ENCODE peak calls at places on chromosome 10, in four cellular contexts. R is fibroblast of lung, P is GM23248, T is neural progenitor cell. L is an unnamed sample.

GRCh38 chr10:97117372-97117771 is 68.4 kb downstream of the SLIT1 start:
- DNase-seq in R (peak; percentile 5), P (peak; percentile 23), T (no peak), L (no peak)

GRCh38 chr10:7561216-7561893 is 105.4 kb downstream of the ITIH5 start:
- DNase-seq in R (peak; percentile 21), P (peak; percentile 45), T (peak; percentile 37), L (peak; percentile 73)

GRCh38 chr10:107686095-107686494 is 521.6 kb upstream of the SORCS1 start:
- DNase-seq in R (no peak), P (no peak), T (no peak), L (no peak)

GRCh38 chr10:6204063-6204340 is 1.3 kb downstream of the PFKFB3 start:
- DNase-seq in R (no peak), P (peak; percentile 45), T (peak; percentile 66), L (peak; percentile 93)

GRCh38 chr10:117074621-117075020 is 63.4 kb downstream of the VAX1 start:
- DNase-seq in R (no peak), P (no peak), T (peak; percentile 33), L (no peak)

GRCh38 chr10:3000063-3000462 is 67.3 kb upstream of the PFKP start:
- DNase-seq in R (no peak), P (no peak), T (no peak), L (no peak)

GRCh38 chr10:124534821-124535601 is 73.4 kb downstream of the LHPP start:
- DNase-seq in R (no peak), P (no peak), T (no peak), L (no peak)

GRCh38 chr10:16809074-16809718 is 8.0 kb downstream of the RSU1 start:
- DNase-seq in R (peak; percentile 42), P (peak; percentile 61), T (peak; percentile 71), L (peak; percentile 79)

GRCh38 chr10:1240341-1240775 is 184.2 kb downstream of the WDR37 start:
- DNase-seq in R (no peak), P (no peak), T (no peak), L (no peak)

GRCh38 chr10:87915406-87915805 is 52.0 kb downstream of the PTEN start:
- DNase-seq in R (no peak), P (no peak), T (peak; percentile 87), L (no peak)

GRCh38 chr10:17349717-17350116 is 104.7 kb downstream of the ST8SIA6 start:
- DNase-seq in R (peak; percentile 3), P (peak; percentile 5), T (no peak), L (no peak)

GRCh38 chr10:24814568-24815313 is 91.1 kb upstream of the ARHGAP21 start:
- DNase-seq in R (peak; percentile 34), P (peak; percentile 58), T (no peak), L (no peak)

DNA sequence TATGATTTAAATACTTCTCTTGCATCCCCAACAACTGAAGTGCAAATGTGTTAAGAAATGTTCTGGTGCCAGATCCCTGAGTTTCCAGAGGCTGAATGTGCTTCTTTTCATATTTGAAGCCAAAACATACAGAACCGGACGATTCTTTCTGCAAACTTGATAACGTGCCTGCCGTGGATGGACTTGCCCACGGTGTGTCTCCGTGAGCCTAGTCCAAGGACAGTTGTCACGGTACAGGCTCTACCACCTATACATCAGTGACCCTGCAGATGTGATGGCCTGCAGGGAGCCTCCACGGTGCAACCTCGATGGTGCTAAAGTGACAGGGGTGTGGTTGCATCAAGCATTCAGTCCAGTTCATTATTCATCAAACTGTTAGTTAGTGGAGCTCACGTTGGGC is 198.7 kb upstream of the LYZL2 start:
- DNase-seq in R (no peak), P (no peak), T (no peak), L (no peak)
- H3K27ac ChIP-seq in R (no peak overlapping the region), P (no peak overlapping the region), T (no peak overlapping the region), L (no peak overlapping the region)

GRCh38 chr10:70176441-70176840 is 6.1 kb upstream of the SAR1A start:
- DNase-seq in R (no peak), P (peak; percentile 27), T (no peak), L (peak; percentile 42)
- H2AFZ ChIP-seq in R (no peak overlapping the region), P (no peak overlapping the region), T (no peak overlapping the region), L (no peak overlapping the region)

GRCh38 chr10:103818110-103818509 is 37.3 kb downstream of the SH3PXD2A start:
- DNase-seq in R (no peak), P (no peak), T (no peak), L (no peak)
- H4K20me1 ChIP-seq in R (no peaks in the 10 kb centered on the region), P (no peaks in the 10 kb centered on the region), T (no peaks in the 10 kb centered on the region), L (peaks cover 12% of the 10 kb centered on the region)

GRCh38 chr10:119762035-119762434 is 36.2 kb downstream of the INPP5F start:
- DNase-seq in R (no peak), P (no peak), T (no peak), L (no peak)

GRCh38 chr10:119759832-119760231 is 34.0 kb downstream of the INPP5F start:
- DNase-seq in R (no peak), P (no peak), T (no peak), L (peak; percentile 27)

GRCh38 chr10:119758448-119758847 is 32.6 kb downstream of the INPP5F start:
- DNase-seq in R (no peak), P (no peak), T (no peak), L (no peak)

GRCh38 chr10:119762805-119763798 is 37.3 kb downstream of the INPP5F start:
- DNase-seq in R (no peak), P (peak; percentile 42), T (peak; percentile 19), L (no peak)

GRCh38 chr10:119761106-119761505 is 35.3 kb downstream of the INPP5F start:
- DNase-seq in R (peak; percentile 93), P (peak; percentile 87), T (no peak), L (no peak)
- H3K27ac ChIP-seq in R (no peak overlapping the region), P (peak overlapping the region; percentile 32), T (no peak overlapping the region), L (no peak overlapping the region)

GRCh38 chr10:60942134-60942533 is 1.9 kb downstream of the RHOBTB1 start:
- DNase-seq in R (no peak), P (no peak), T (no peak), L (no peak)

GRCh38 chr10:60942604-60943269 is 1.2 kb downstream of the RHOBTB1 start:
- DNase-seq in R (peak; percentile 52), P (peak; percentile 59), T (no peak), L (peak; percentile 69)

GRCh38 chr10:60944159-60944909 is at the start of gene RHOBTB1:
- DNase-seq in R (peak; percentile 84), P (peak; percentile 92), T (peak; percentile 87), L (peak; percentile 93)

GRCh38 chr10:60943372-60944158 is 420 bp downstream of the RHOBTB1 start:
- DNase-seq in R (peak; percentile 52), P (peak; percentile 73), T (peak; percentile 75), L (peak; percentile 89)

DNA sequence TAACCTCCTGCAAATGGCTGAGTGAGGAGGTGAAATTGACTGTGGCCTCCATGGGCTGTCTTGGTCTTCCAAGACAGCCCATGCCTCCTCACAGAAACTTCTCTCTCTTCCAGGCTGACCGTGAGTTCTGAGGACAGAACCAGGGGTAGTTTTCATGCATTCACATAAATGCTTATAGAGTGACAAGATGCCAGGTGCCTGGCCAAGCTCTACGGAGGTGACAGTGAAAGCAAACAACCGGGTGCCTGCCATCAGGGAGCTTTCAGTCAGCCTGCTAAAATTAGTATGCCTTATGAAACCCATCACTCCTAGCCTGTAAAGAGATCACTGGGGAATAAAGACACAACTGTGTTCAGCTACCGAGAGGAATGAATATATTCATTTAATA is 919 bp upstream of the RHOBTB1 start:
- DNase-seq in R (no peak), P (no peak), T (no peak), L (peak; percentile 74)
- H2AFZ ChIP-seq in R (no peak overlapping the region), P (peak overlapping the region; percentile 98), T (peak overlapping the region; percentile 79), L (peak overlapping the region; percentile 94)